ENCODE peak calls at places on chromosomes 3 and 15, in six cellular contexts. One of them, this sample, is unnamed.

GRCh38 chr3:35484939-35485605 is 154.3 kb upstream of the ARPP21 start:
- DNase-seq in Peyer's patch: no peak
- DNase-seq in NB4: no peak
- DNase-seq in MM.1S: no peak
- DNase-seq in stomach: no peak
- DNase-seq in fibroblast of lung: no peak
- DNase-seq in this sample: no peak

GRCh38 chr3:134014270-134014669 is 15.5 kb downstream of the SLCO2A1 start:
- DNase-seq in Peyer's patch: no peak
- DNase-seq in fibroblast of lung: no peak
- DNase-seq in stomach: no peak
- DNase-seq in MM.1S: no peak
- DNase-seq in NB4: no peak
- DNase-seq in this sample: no peak

GRCh38 chr15:40891810-40892448 is 2.3 kb upstream of the VPS18 start:
- DNase-seq in stomach: peak; percentile 71
- DNase-seq in Peyer's patch: peak; percentile 47
- DNase-seq in MM.1S: peak; percentile 73
- DNase-seq in fibroblast of lung: peak; percentile 59
- DNase-seq in NB4: peak; percentile 63
- DNase-seq in this sample: peak; percentile 86

GRCh38 chr3:84547971-84548970 is 410.5 kb upstream of the CADM2 start:
- DNase-seq in Peyer's patch: no peak
- DNase-seq in stomach: no peak
- DNase-seq in fibroblast of lung: peak; percentile 8
- DNase-seq in NB4: peak; percentile 36
- DNase-seq in MM.1S: peak; percentile 48
- DNase-seq in this sample: peak; percentile 62

GRCh38 chr15:97790180-97790579 is 170.3 kb upstream of the ARRDC4 start:
- DNase-seq in MM.1S: no peak
- DNase-seq in stomach: no peak
- DNase-seq in fibroblast of lung: no peak
- DNase-seq in NB4: no peak
- DNase-seq in Peyer's patch: no peak
- DNase-seq in this sample: no peak

GRCh38 chr3:136070334-136070733 is 104.8 kb downstream of the PPP2R3A start:
- DNase-seq in NB4: no peak
- DNase-seq in fibroblast of lung: peak; percentile 66
- DNase-seq in MM.1S: no peak
- DNase-seq in Peyer's patch: no peak
- DNase-seq in stomach: no peak
- DNase-seq in this sample: peak; percentile 48

GRCh38 chr3:108292905-108293328 is 3.4 kb upstream of the HHLA2 start:
- DNase-seq in MM.1S: peak; percentile 76
- DNase-seq in fibroblast of lung: no peak
- DNase-seq in stomach: no peak
- DNase-seq in NB4: no peak
- DNase-seq in Peyer's patch: no peak
- DNase-seq in this sample: no peak

GRCh38 chr3:122962149-122962548 is 65.4 kb downstream of the SEMA5B start:
- DNase-seq in fibroblast of lung: no peak
- DNase-seq in NB4: no peak
- DNase-seq in Peyer's patch: no peak
- DNase-seq in stomach: no peak
- DNase-seq in MM.1S: no peak
- DNase-seq in this sample: no peak

GRCh38 chr3:166388321-166388720 is 551.1 kb upstream of the BCHE start:
- DNase-seq in Peyer's patch: no peak
- DNase-seq in fibroblast of lung: no peak
- DNase-seq in stomach: no peak
- DNase-seq in NB4: no peak
- DNase-seq in MM.1S: no peak
- DNase-seq in this sample: peak; percentile 6

GRCh38 chr3:177743491-177743890 is 546.2 kb upstream of the TBL1XR1 start:
- DNase-seq in fibroblast of lung: no peak
- DNase-seq in Peyer's patch: no peak
- DNase-seq in NB4: no peak
- DNase-seq in stomach: no peak
- DNase-seq in MM.1S: no peak
- DNase-seq in this sample: no peak

GRCh38 chr3:11784962-11785361 is 61.7 kb downstream of the TAMM41 start:
- DNase-seq in stomach: no peak
- DNase-seq in fibroblast of lung: no peak
- DNase-seq in Peyer's patch: no peak
- DNase-seq in MM.1S: no peak
- DNase-seq in NB4: peak; percentile 22
- DNase-seq in this sample: no peak

GRCh38 chr3:59772416-59773408 is 722.9 kb upstream of the CFAP20DC start:
- DNase-seq in MM.1S: peak; percentile 41
- DNase-seq in Peyer's patch: peak; percentile 18
- DNase-seq in NB4: peak; percentile 6
- DNase-seq in fibroblast of lung: no peak
- DNase-seq in stomach: no peak
- DNase-seq in this sample: no peak

GRCh38 chr15:78067328-78068241 is 9.9 kb downstream of the TBC1D2B start:
- DNase-seq in Peyer's patch: no peak
- DNase-seq in stomach: peak; percentile 69
- DNase-seq in NB4: peak; percentile 31
- DNase-seq in fibroblast of lung: no peak
- DNase-seq in MM.1S: no peak
- DNase-seq in this sample: peak; percentile 38

GRCh38 chr3:46393554-46394434 is 13.1 kb downstream of the CCR5AS start:
- DNase-seq in NB4: peak; percentile 93
- DNase-seq in stomach: no peak
- DNase-seq in MM.1S: peak; percentile 70
- DNase-seq in fibroblast of lung: no peak
- DNase-seq in Peyer's patch: no peak
- DNase-seq in this sample: peak; percentile 47

GRCh38 chr15:68586274-68586961 is 7.6 kb downstream of the CORO2B start:
- DNase-seq in NB4: peak; percentile 46
- DNase-seq in Peyer's patch: no peak
- DNase-seq in fibroblast of lung: peak; percentile 49
- DNase-seq in stomach: no peak
- DNase-seq in MM.1S: no peak
- DNase-seq in this sample: peak; percentile 79

GRCh38 chr15:47754312-47754711 is 37.0 kb downstream of the SEMA6D start:
- DNase-seq in MM.1S: no peak
- DNase-seq in stomach: no peak
- DNase-seq in NB4: no peak
- DNase-seq in Peyer's patch: no peak
- DNase-seq in fibroblast of lung: peak; percentile 21
- DNase-seq in this sample: no peak

GRCh38 chr3:192915306-192915705 is 2.4 kb downstream of the MB21D2 start:
- DNase-seq in NB4: peak; percentile 25
- DNase-seq in Peyer's patch: no peak
- DNase-seq in stomach: no peak
- DNase-seq in MM.1S: peak; percentile 41
- DNase-seq in fibroblast of lung: peak; percentile 55
- DNase-seq in this sample: peak; percentile 51
- TF ChIP-seq CTCF in NB4: no peak
- TF ChIP-seq CTCF in Peyer's patch: no peak
- TF ChIP-seq CTCF in stomach: no peak
- TF ChIP-seq CTCF in MM.1S: peak; percentile 23
- TF ChIP-seq CTCF in fibroblast of lung: peak; percentile 18
- TF ChIP-seq CTCF in this sample: peak; percentile 18

GRCh38 chr3:193660698-193661400 is 67.8 kb downstream of the OPA1 start:
- DNase-seq in NB4: no peak
- DNase-seq in MM.1S: no peak
- DNase-seq in stomach: no peak
- DNase-seq in fibroblast of lung: no peak
- DNase-seq in Peyer's patch: no peak
- DNase-seq in this sample: no peak

GRCh38 chr3:193662757-193663322 is 69.8 kb downstream of the OPA1 start:
- DNase-seq in NB4: no peak
- DNase-seq in stomach: no peak
- DNase-seq in MM.1S: no peak
- DNase-seq in fibroblast of lung: peak; percentile 31
- DNase-seq in Peyer's patch: no peak
- DNase-seq in this sample: peak; percentile 2

DNA sequence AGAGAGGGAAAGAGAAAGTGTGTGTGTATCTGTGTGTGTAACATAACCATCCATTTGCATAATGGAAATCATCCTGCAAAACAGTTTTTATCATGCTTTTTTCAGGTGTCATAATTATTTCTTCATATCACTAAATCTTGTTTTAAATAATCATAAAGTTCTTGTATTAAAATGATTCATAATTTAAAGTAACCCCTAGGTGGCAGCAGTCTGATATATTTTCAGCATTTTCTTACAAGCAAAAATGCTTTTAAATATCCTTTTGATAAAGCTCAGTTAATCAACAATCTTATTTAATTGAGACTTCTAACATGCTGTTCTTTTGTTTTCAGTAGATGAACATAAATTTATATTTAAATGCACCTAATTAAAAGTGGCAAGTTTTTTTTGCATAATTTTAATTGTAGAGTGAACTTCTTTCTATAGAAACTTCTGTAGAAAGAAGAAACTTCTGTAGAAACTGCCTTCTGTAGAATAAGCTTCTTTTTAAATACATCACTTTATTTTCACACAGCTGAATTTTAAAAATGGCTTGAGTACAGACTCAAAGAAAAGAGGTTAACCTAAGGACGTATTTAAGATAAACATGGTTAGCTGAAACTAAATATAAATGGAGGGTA is 72.5 kb downstream of the OPA1 start:
- DNase-seq in MM.1S: peak; percentile 67
- DNase-seq in fibroblast of lung: peak; percentile 70
- DNase-seq in Peyer's patch: no peak
- DNase-seq in NB4: peak; percentile 47
- DNase-seq in stomach: no peak
- DNase-seq in this sample: peak; percentile 40
- TF ChIP-seq CTCF in MM.1S: peak; percentile 57
- TF ChIP-seq CTCF in fibroblast of lung: peak; percentile 31
- TF ChIP-seq CTCF in Peyer's patch: peak; percentile 12
- TF ChIP-seq CTCF in NB4: no peak
- TF ChIP-seq CTCF in stomach: peak; percentile 40
- TF ChIP-seq CTCF in this sample: peak; percentile 36

GRCh38 chr15:93040288-93041158 is 48.5 kb downstream of the RGMA start:
- DNase-seq in MM.1S: no peak
- DNase-seq in NB4: peak; percentile 96
- DNase-seq in stomach: no peak
- DNase-seq in Peyer's patch: no peak
- DNase-seq in fibroblast of lung: no peak
- DNase-seq in this sample: no peak

GRCh38 chr15:93043621-93044300 is 45.2 kb downstream of the RGMA start:
- DNase-seq in stomach: no peak
- DNase-seq in MM.1S: no peak
- DNase-seq in fibroblast of lung: no peak
- DNase-seq in Peyer's patch: no peak
- DNase-seq in NB4: peak; percentile 73
- DNase-seq in this sample: no peak

GRCh38 chr15:93042691-93043378 is 46.2 kb downstream of the RGMA start:
- DNase-seq in stomach: no peak
- DNase-seq in NB4: no peak
- DNase-seq in fibroblast of lung: no peak
- DNase-seq in MM.1S: no peak
- DNase-seq in Peyer's patch: no peak
- DNase-seq in this sample: no peak

GRCh38 chr15:93042211-93042610 is 46.8 kb downstream of the RGMA start:
- DNase-seq in NB4: no peak
- DNase-seq in fibroblast of lung: no peak
- DNase-seq in Peyer's patch: no peak
- DNase-seq in stomach: no peak
- DNase-seq in MM.1S: no peak
- DNase-seq in this sample: no peak

GRCh38 chr15:93041159-93041547 is 47.9 kb downstream of the RGMA start:
- DNase-seq in Peyer's patch: no peak
- DNase-seq in stomach: no peak
- DNase-seq in fibroblast of lung: no peak
- DNase-seq in NB4: no peak
- DNase-seq in MM.1S: no peak
- DNase-seq in this sample: no peak
- TF ChIP-seq CTCF in Peyer's patch: no peak
- TF ChIP-seq CTCF in stomach: no peak
- TF ChIP-seq CTCF in fibroblast of lung: no peak
- TF ChIP-seq CTCF in NB4: no peak
- TF ChIP-seq CTCF in MM.1S: no peak
- TF ChIP-seq CTCF in this sample: no peak

GRCh38 chr15:56017920-56018319 is 24.5 kb upstream of the NEDD4 start:
- DNase-seq in NB4: no peak
- DNase-seq in Peyer's patch: no peak
- DNase-seq in MM.1S: no peak
- DNase-seq in fibroblast of lung: peak; percentile 28
- DNase-seq in stomach: no peak
- DNase-seq in this sample: no peak
- TF ChIP-seq CTCF in NB4: peak; percentile 1
- TF ChIP-seq CTCF in Peyer's patch: no peak
- TF ChIP-seq CTCF in MM.1S: no peak
- TF ChIP-seq CTCF in fibroblast of lung: peak; percentile 33
- TF ChIP-seq CTCF in stomach: no peak
- TF ChIP-seq CTCF in this sample: no peak